ENCODE peak calls at places on chromosomes 11 and 22, in seven cellular contexts. S is DMS53, H is COLO829, W is C1 segment of cervical spinal cord, B is frontal cortex, X is HTR-8/SVneo, U is neural crest cell. G is an unnamed sample.

GRCh38 chr11:73331138-73331916 is 23.3 kb downstream of the ARHGEF17 start:
- DNase-seq in U (peak), W (no peak), H (no peak), S (no peak), B (no peak), X (peak), G (no peak)

GRCh38 chr22:49391436-49391835 is 436.2 kb downstream of the BRD1 start:
- DNase-seq in H (no peak), S (no peak), B (no peak), W (no peak), X (no peak), U (no peak), G (no peak)

GRCh38 chr11:128690746-128691091 is 3.2 kb upstream of the FLI1 start:
- DNase-seq in H (no peak), B (peak), W (no peak), U (no peak), X (no peak), S (peak), G (no peak)

GRCh38 chr22:36056980-36057379 is 28.4 kb upstream of the RBFOX2 start:
- DNase-seq in B (no peak), U (no peak), H (no peak), S (no peak), X (no peak), W (no peak), G (no peak)

GRCh38 chr11:128135451-128135850 is 451.9 kb downstream of the ETS1 start:
- DNase-seq in W (no peak), X (no peak), H (no peak), B (no peak), U (no peak), S (no peak), G (no peak)

GRCh38 chr11:826836-827145 is 928 bp upstream of the CRACR2B start:
- DNase-seq in H (no peak), U (no peak), X (no peak), W (no peak), S (no peak), B (no peak), G (no peak)

GRCh38 chr11:114440971-114441810 is 1.9 kb downstream of the REXO2 start:
- DNase-seq in W (no peak), B (no peak), S (peak), U (no peak), X (no peak), H (no peak), G (no peak)

GRCh38 chr11:66328307-66329144 is 7.7 kb downstream of the RIN1 start:
- DNase-seq in X (peak), H (peak), B (peak), W (peak), U (peak), S (peak), G (peak)

GRCh38 chr11:72848846-72849466 is 34.7 kb downstream of the ATG16L2 start:
- DNase-seq in U (no peak), S (peak), H (peak), W (no peak), X (peak), B (no peak), G (no peak)

GRCh38 chr22:37175414-37176144 is 12.5 kb downstream of the C1QTNF6 start:
- DNase-seq in B (no peak), W (no peak), X (no peak), S (no peak), H (no peak), U (no peak), G (no peak)

GRCh38 chr11:69972351-69972802 is 105.7 kb upstream of the ANO1 start:
- DNase-seq in X (no peak), H (no peak), S (peak), U (no peak), W (no peak), B (no peak), G (no peak)

G was measured in hypothalamus.